ENCODE peak calls at places on chromosome 4, in six cellular contexts. One of them, this sample, is unnamed.
A peak's percentile ranks its signal among the peaks of the same experiment; 100 is the strongest.

GRCh38 chr4:17352357-17352756 is 159.5 kb downstream of the QDPR start:
- DNase-seq in K562: no peak
- DNase-seq in H1: no peak
- DNase-seq in neural progenitor cell: no peak
- DNase-seq in GM23338: no peak
- DNase-seq in PC-3: no peak
- DNase-seq in this sample: no peak

GRCh38 chr4:26859762-26860156 is 882 bp upstream of the STIM2 start:
- DNase-seq in H1: no peak
- DNase-seq in neural progenitor cell: no peak
- DNase-seq in PC-3: no peak
- DNase-seq in GM23338: peak; percentile 31
- DNase-seq in K562: no peak
- DNase-seq in this sample: no peak

GRCh38 chr4:168398589-168398988 is 80.0 kb upstream of the DDX60 start:
- DNase-seq in K562: no peak
- DNase-seq in GM23338: peak; percentile 18
- DNase-seq in PC-3: no peak
- DNase-seq in neural progenitor cell: no peak
- DNase-seq in H1: no peak
- DNase-seq in this sample: no peak

GRCh38 chr4:120052840-120053239 is 13.8 kb downstream of the MAD2L1 start:
- DNase-seq in GM23338: no peak
- DNase-seq in K562: no peak
- DNase-seq in PC-3: peak; percentile 14
- DNase-seq in neural progenitor cell: no peak
- DNase-seq in H1: no peak
- DNase-seq in this sample: peak; percentile 89

GRCh38 chr4:87058272-87059073 is 123.7 kb downstream of the AFF1 start:
- DNase-seq in neural progenitor cell: peak; percentile 72
- DNase-seq in K562: peak; percentile 39
- DNase-seq in H1: no peak
- DNase-seq in GM23338: peak; percentile 47
- DNase-seq in PC-3: peak; percentile 70
- DNase-seq in this sample: no peak

GRCh38 chr4:21209854-21210253 is 509.6 kb downstream of the PACRGL start:
- DNase-seq in H1: no peak
- DNase-seq in K562: no peak
- DNase-seq in GM23338: no peak
- DNase-seq in PC-3: no peak
- DNase-seq in neural progenitor cell: no peak
- DNase-seq in this sample: no peak

GRCh38 chr4:76960014-76960413 is 10.5 kb downstream of the SEPTIN11 start:
- DNase-seq in GM23338: no peak
- DNase-seq in neural progenitor cell: no peak
- DNase-seq in H1: no peak
- DNase-seq in K562: no peak
- DNase-seq in PC-3: no peak
- DNase-seq in this sample: no peak

GRCh38 chr4:55367084-55367722 is 21.2 kb downstream of the SRD5A3 start:
- DNase-seq in PC-3: no peak
- DNase-seq in neural progenitor cell: peak; percentile 35
- DNase-seq in H1: no peak
- DNase-seq in K562: no peak
- DNase-seq in GM23338: peak; percentile 22
- DNase-seq in this sample: no peak

GRCh38 chr4:999863-1000425 is 6.7 kb upstream of the SLC26A1 start:
- DNase-seq in neural progenitor cell: no peak
- DNase-seq in GM23338: no peak
- DNase-seq in H1: no peak
- DNase-seq in K562: no peak
- DNase-seq in PC-3: no peak
- DNase-seq in this sample: no peak

GRCh38 chr4:48906283-48907173 is at the start of gene OCIAD2:
- DNase-seq in PC-3: peak; percentile 66
- DNase-seq in H1: peak; percentile 59
- DNase-seq in neural progenitor cell: peak; percentile 85
- DNase-seq in K562: no peak
- DNase-seq in GM23338: peak; percentile 95
- DNase-seq in this sample: peak; percentile 91

GRCh38 chr4:113781439-113782040 is 20.0 kb upstream of the CAMK2D start:
- DNase-seq in K562: no peak
- DNase-seq in PC-3: peak; percentile 63
- DNase-seq in GM23338: peak; percentile 66
- DNase-seq in H1: no peak
- DNase-seq in neural progenitor cell: peak; percentile 14
- DNase-seq in this sample: peak; percentile 56

GRCh38 chr4:165355900-165356300 is 22.9 kb upstream of the CPE start:
- DNase-seq in neural progenitor cell: peak; percentile 78
- DNase-seq in H1: no peak
- DNase-seq in PC-3: peak; percentile 54
- DNase-seq in K562: no peak
- DNase-seq in GM23338: peak; percentile 82
- DNase-seq in this sample: peak; percentile 46

GRCh38 chr4:17613761-17614415 is 553 bp upstream of the MED28 start:
- DNase-seq in K562: peak; percentile 35
- DNase-seq in GM23338: peak; percentile 33
- DNase-seq in neural progenitor cell: peak; percentile 36
- DNase-seq in H1: no peak
- DNase-seq in PC-3: peak; percentile 77
- DNase-seq in this sample: peak; percentile 6

GRCh38 chr4:164956766-164957643 is 20.5 kb downstream of the TRIM61 start:
- DNase-seq in PC-3: peak; percentile 55
- DNase-seq in neural progenitor cell: peak; percentile 72
- DNase-seq in K562: peak; percentile 17
- DNase-seq in H1: peak; percentile 54
- DNase-seq in GM23338: peak; percentile 71
- DNase-seq in this sample: peak; percentile 92

GRCh38 chr4:73315091-73315490 is 56.5 kb upstream of the ANKRD17 start:
- DNase-seq in K562: no peak
- DNase-seq in PC-3: peak; percentile 16
- DNase-seq in H1: no peak
- DNase-seq in GM23338: no peak
- DNase-seq in neural progenitor cell: no peak
- DNase-seq in this sample: no peak

GRCh38 chr4:125796138-125796537 is 481.4 kb downstream of the FAT4 start:
- DNase-seq in K562: no peak
- DNase-seq in neural progenitor cell: no peak
- DNase-seq in PC-3: no peak
- DNase-seq in H1: no peak
- DNase-seq in GM23338: no peak
- DNase-seq in this sample: no peak

GRCh38 chr4:183181081-183181480 is 82.0 kb downstream of the WWC2 start:
- DNase-seq in H1: no peak
- DNase-seq in K562: no peak
- DNase-seq in neural progenitor cell: no peak
- DNase-seq in PC-3: no peak
- DNase-seq in GM23338: no peak
- DNase-seq in this sample: peak; percentile 94

GRCh38 chr4:13093170-13093569 is 391.0 kb downstream of the RAB28 start:
- DNase-seq in neural progenitor cell: no peak
- DNase-seq in PC-3: no peak
- DNase-seq in H1: no peak
- DNase-seq in GM23338: no peak
- DNase-seq in K562: no peak
- DNase-seq in this sample: no peak

GRCh38 chr4:1241936-1242505 is 6.9 kb downstream of the CTBP1 start:
- DNase-seq in PC-3: no peak
- DNase-seq in GM23338: no peak
- DNase-seq in H1: no peak
- DNase-seq in K562: no peak
- DNase-seq in neural progenitor cell: no peak
- DNase-seq in this sample: no peak

GRCh38 chr4:130090427-130090826 is 994.5 kb downstream of the C4orf33 start:
- DNase-seq in K562: no peak
- DNase-seq in H1: no peak
- DNase-seq in neural progenitor cell: no peak
- DNase-seq in GM23338: no peak
- DNase-seq in PC-3: no peak
- DNase-seq in this sample: no peak

GRCh38 chr4:158821228-158822009 is 52.6 kb downstream of the FNIP2 start:
- DNase-seq in GM23338: no peak
- DNase-seq in K562: no peak
- DNase-seq in H1: no peak
- DNase-seq in PC-3: no peak
- DNase-seq in neural progenitor cell: no peak
- DNase-seq in this sample: no peak

GRCh38 chr4:75995727-75996126 is 5.0 kb upstream of the SDAD1 start:
- DNase-seq in GM23338: peak; percentile 88
- DNase-seq in H1: no peak
- DNase-seq in PC-3: peak; percentile 73
- DNase-seq in K562: peak; percentile 38
- DNase-seq in neural progenitor cell: peak; percentile 67
- DNase-seq in this sample: peak; percentile 49

GRCh38 chr4:122963222-122963621 is 40.8 kb upstream of the NUDT6 start:
- DNase-seq in K562: no peak
- DNase-seq in GM23338: no peak
- DNase-seq in PC-3: peak; percentile 32
- DNase-seq in neural progenitor cell: no peak
- DNase-seq in H1: no peak
- DNase-seq in this sample: no peak

GRCh38 chr4:163467371-163467770 is 6.2 kb downstream of the TKTL2 start:
- DNase-seq in GM23338: no peak
- DNase-seq in H1: no peak
- DNase-seq in neural progenitor cell: no peak
- DNase-seq in PC-3: no peak
- DNase-seq in K562: no peak
- DNase-seq in this sample: no peak

GRCh38 chr4:159549092-159549491 is 446.2 kb downstream of the RAPGEF2 start:
- DNase-seq in PC-3: peak; percentile 31
- DNase-seq in K562: no peak
- DNase-seq in GM23338: no peak
- DNase-seq in H1: no peak
- DNase-seq in neural progenitor cell: no peak
- DNase-seq in this sample: no peak

GRCh38 chr4:6383019-6383404 is 89.4 kb downstream of the PPP2R2C start:
- DNase-seq in K562: no peak
- DNase-seq in GM23338: no peak
- DNase-seq in neural progenitor cell: no peak
- DNase-seq in H1: no peak
- DNase-seq in PC-3: no peak
- DNase-seq in this sample: no peak

GRCh38 chr4:93830090-93830818 is 1.7 kb downstream of the ATOH1 start:
- DNase-seq in neural progenitor cell: peak; percentile 49
- DNase-seq in PC-3: no peak
- DNase-seq in K562: no peak
- DNase-seq in GM23338: peak; percentile 37
- DNase-seq in H1: no peak
- DNase-seq in this sample: no peak
- TF ChIP-seq EZH2 in neural progenitor cell: peak; percentile 90
- TF ChIP-seq EZH2 in PC-3: no peak
- TF ChIP-seq EZH2 in K562: no peak
- TF ChIP-seq EZH2 in GM23338: peak; percentile 79
- TF ChIP-seq EZH2 in H1: peak; percentile 83
- TF ChIP-seq EZH2 in this sample: peak; percentile 71

DNA sequence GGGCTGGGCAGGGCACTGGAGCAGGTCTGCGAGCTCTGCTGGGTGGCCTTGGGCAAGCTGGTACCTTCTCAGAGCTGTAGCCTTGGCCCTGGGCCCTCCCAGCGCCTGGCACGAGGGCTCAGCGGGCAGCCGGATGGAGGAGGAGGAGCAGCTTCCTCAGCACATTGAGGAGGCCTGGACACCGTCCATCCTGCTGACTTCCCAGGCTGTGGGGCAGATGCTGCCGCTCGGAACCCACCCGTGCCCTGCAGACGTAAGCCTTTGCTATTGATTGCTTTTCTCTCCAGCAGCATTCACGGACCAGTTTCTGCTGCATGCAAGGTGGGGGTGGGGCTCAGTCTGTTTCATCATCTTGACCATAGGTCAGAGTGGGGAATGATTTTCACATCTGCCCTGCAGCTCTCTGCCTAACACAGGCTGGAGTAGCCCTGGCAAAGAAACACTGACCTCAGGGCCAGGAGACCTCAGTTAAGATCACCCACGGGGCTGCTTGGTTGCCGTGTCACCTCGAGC is 80.7 kb upstream of the PSAPL1 start:
- DNase-seq in GM23338: no peak
- DNase-seq in neural progenitor cell: no peak
- DNase-seq in K562: no peak
- DNase-seq in PC-3: no peak
- DNase-seq in H1: no peak
- DNase-seq in this sample: no peak
- H3K27ac ChIP-seq in GM23338: no peak overlapping the region
- H3K27ac ChIP-seq in neural progenitor cell: no peak overlapping the region
- H3K27ac ChIP-seq in K562: no peak overlapping the region
- H3K27ac ChIP-seq in PC-3: no peak overlapping the region
- H3K27ac ChIP-seq in H1: no peak overlapping the region
- H3K27ac ChIP-seq in this sample: no peak overlapping the region

DNA sequence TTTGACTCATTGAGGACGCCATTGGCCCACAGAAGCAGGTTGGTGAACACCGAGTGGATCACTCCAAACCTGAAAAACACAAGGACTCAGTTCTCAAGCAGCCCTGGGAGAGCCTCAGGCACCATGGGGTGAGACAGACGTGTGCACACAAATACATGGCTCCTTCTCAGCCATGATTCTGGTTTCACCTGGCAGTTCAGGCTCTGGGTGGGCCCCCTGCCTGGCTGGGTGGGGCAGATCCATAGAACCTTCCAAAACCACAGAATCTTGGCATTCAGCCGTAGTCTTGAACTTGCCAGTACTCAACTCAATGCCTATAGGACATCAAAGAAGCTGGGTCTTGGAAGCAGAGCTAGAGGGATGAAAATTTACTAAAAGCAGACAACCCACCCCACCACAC is 24.2 kb downstream of the OTOP1 start:
- DNase-seq in H1: no peak
- DNase-seq in neural progenitor cell: no peak
- DNase-seq in PC-3: peak; percentile 25
- DNase-seq in GM23338: no peak
- DNase-seq in K562: no peak
- DNase-seq in this sample: no peak
- H3K4me1 ChIP-seq in H1: no peaks in the 10 kb centered on the region
- H3K4me1 ChIP-seq in neural progenitor cell: peaks cover 9% of the 10 kb centered on the region
- H3K4me1 ChIP-seq in PC-3: peaks cover 12% of the 10 kb centered on the region
- H3K4me1 ChIP-seq in GM23338: no peaks in the 10 kb centered on the region
- H3K4me1 ChIP-seq in K562: no peaks in the 10 kb centered on the region
- H3K4me1 ChIP-seq in this sample: no peaks in the 10 kb centered on the region

DNA sequence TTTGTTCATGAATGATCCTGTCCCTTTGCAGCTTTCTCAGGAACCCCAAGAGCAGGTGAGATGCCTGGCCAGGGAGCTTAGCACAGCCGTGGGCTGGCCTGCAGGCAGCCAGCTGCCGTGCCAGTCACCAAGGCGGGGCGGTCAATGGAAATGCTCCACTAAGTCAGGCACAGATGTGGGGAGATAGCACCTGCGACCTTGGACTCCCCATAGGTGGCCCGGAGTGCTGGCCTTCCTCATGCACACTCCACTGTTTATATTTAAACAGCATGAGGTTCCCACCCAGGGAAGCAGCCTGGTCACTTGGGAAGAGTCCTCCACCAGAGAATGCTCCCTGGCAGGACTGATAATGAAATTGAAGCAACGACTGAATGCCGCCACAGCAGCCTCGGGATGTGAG is 14.2 kb upstream of the ADRA2C start:
- DNase-seq in GM23338: no peak
- DNase-seq in PC-3: no peak
- DNase-seq in H1: no peak
- DNase-seq in K562: no peak
- DNase-seq in neural progenitor cell: no peak
- DNase-seq in this sample: no peak
- TF ChIP-seq EZH2 in GM23338: no peak
- TF ChIP-seq EZH2 in PC-3: no peak
- TF ChIP-seq EZH2 in H1: no peak
- TF ChIP-seq EZH2 in K562: no peak
- TF ChIP-seq EZH2 in neural progenitor cell: no peak
- TF ChIP-seq EZH2 in this sample: no peak

GRCh38 chr4:38322709-38323108 is 341.3 kb upstream of the KLF3 start:
- DNase-seq in neural progenitor cell: no peak
- DNase-seq in PC-3: peak; percentile 44
- DNase-seq in H1: no peak
- DNase-seq in K562: peak; percentile 41
- DNase-seq in GM23338: no peak
- DNase-seq in this sample: peak; percentile 94
- H3K27ac ChIP-seq in neural progenitor cell: no peak overlapping the region
- H3K27ac ChIP-seq in PC-3: no peak overlapping the region
- H3K27ac ChIP-seq in H1: no peak overlapping the region
- H3K27ac ChIP-seq in K562: no peak overlapping the region
- H3K27ac ChIP-seq in GM23338: no peak overlapping the region
- H3K27ac ChIP-seq in this sample: peak overlapping the region; percentile 81

This sample was measured in A673.